ENCODE peak calls at places on chromosomes 1 and 21, in four cellular contexts. P is osteocyte, J is AG04450, A is NCI-H748 treated with DMSO at 0.1 percent for 48 hours. O is an unnamed sample.

GRCh38 chr21:28971171-28971570 is 21.5 kb downstream of the LTN1 start:
- DNase-seq in P (no peak), J (no peak), A (no peak), O (no peak)

GRCh38 chr1:234734864-234735263 is 124.9 kb upstream of the IRF2BP2 start:
- DNase-seq in P (no peak), J (no peak), A (no peak), O (no peak)

GRCh38 chr1:110515896-110516295 is 3.1 kb downstream of the KCNA10 start:
- DNase-seq in P (no peak), J (no peak), A (no peak), O (no peak)

GRCh38 chr1:179059185-179059483 is 22.7 kb upstream of the TOR3A start:
- DNase-seq in P (no peak), J (no peak), A (no peak), O (no peak)

GRCh38 chr1:186762653-186763052 is 66.1 kb upstream of the PLA2G4A start:
- DNase-seq in P (no peak), J (no peak), A (no peak), O (no peak)

GRCh38 chr21:38760017-38760761 is 45.5 kb upstream of the ETS2 start:
- DNase-seq in P (no peak), J (no peak), A (no peak), O (no peak)

GRCh38 chr1:156684227-156684782 is 7.1 kb upstream of the NES start:
- DNase-seq in P (no peak), J (no peak), A (no peak), O (no peak)

GRCh38 chr1:69139007-69139406 is 428.7 kb upstream of the LRRC7 start:
- DNase-seq in P (no peak), J (no peak), A (no peak), O (no peak)

GRCh38 chr1:225817611-225818061 is 7.7 kb downstream of the EPHX1 start:
- DNase-seq in P (no peak), J (peak), A (no peak), O (no peak)

GRCh38 chr1:64172458-64172983 is 30.9 kb upstream of the UBE2U start:
- DNase-seq in P (no peak), J (no peak), A (peak), O (peak)

GRCh38 chr1:23370744-23371710 is 1.4 kb upstream of the ZNF436 start:
- DNase-seq in P (no peak), J (no peak), A (no peak), O (peak)

GRCh38 chr21:39576518-39577128 is 36.1 kb upstream of the B3GALT5 start:
- DNase-seq in P (no peak), J (no peak), A (no peak), O (no peak)

GRCh38 chr1:228938248-228938891 is 203.1 kb downstream of the RHOU start:
- DNase-seq in P (no peak), J (no peak), A (no peak), O (no peak)

GRCh38 chr1:86753700-86754099 is 49.3 kb downstream of the SH3GLB1 start:
- DNase-seq in P (no peak), J (no peak), A (peak), O (peak)

GRCh38 chr1:23793018-23793781 is 2.3 kb downstream of the LYPLA2 start:
- DNase-seq in P (no peak), J (no peak), A (no peak), O (no peak)

GRCh38 chr21:40770435-40771055 is 76.4 kb downstream of the DSCAM start:
- DNase-seq in P (no peak), J (no peak), A (no peak), O (no peak)

GRCh38 chr1:172789840-172790239 is 130.9 kb downstream of the FASLG start:
- DNase-seq in P (no peak), J (no peak), A (no peak), O (no peak)

GRCh38 chr21:43834146-43834905 is 30.7 kb upstream of the AGPAT3 start:
- DNase-seq in P (no peak), J (no peak), A (no peak), O (no peak)

GRCh38 chr1:168960595-168960994 is 145.9 kb upstream of the ATP1B1 start:
- DNase-seq in P (no peak), J (no peak), A (peak), O (no peak)

GRCh38 chr1:164565356-164565755 is 6.4 kb downstream of the PBX1 start:
- DNase-seq in P (no peak), J (no peak), A (no peak), O (no peak)

GRCh38 chr1:241799414-241799813 is 48.6 kb upstream of the EXO1 start:
- DNase-seq in P (no peak), J (peak), A (no peak), O (no peak)

GRCh38 chr21:32887026-32887425 is 115.5 kb upstream of the PAXBP1 start:
- DNase-seq in P (no peak), J (no peak), A (no peak), O (no peak)

GRCh38 chr1:150352883-150353282 is 11.1 kb upstream of the RPRD2 start:
- DNase-seq in P (peak), J (no peak), A (no peak), O (no peak)

GRCh38 chr1:191290441-191290840 is 812.8 kb upstream of the BRINP3 start:
- DNase-seq in P (no peak), J (no peak), A (no peak), O (no peak)

GRCh38 chr1:4837752-4838151 is 183.3 kb downstream of the AJAP1 start:
- DNase-seq in P (no peak), J (no peak), A (no peak), O (no peak)

GRCh38 chr1:71031426-71031825 is 16.2 kb downstream of the PTGER3 start:
- DNase-seq in P (no peak), J (no peak), A (no peak), O (no peak)

GRCh38 chr21:44789880-44790279 is 11.7 kb downstream of the UBE2G2 start:
- DNase-seq in P (no peak), J (no peak), A (no peak), O (no peak)

GRCh38 chr1:10918531-10918930 is 93.9 kb upstream of the TARDBP start:
- DNase-seq in P (no peak), J (peak), A (no peak), O (no peak)

O was measured in NCI-H1105.